ENCODE peak calls at places on chromosomes 4 and X, in seven cellular contexts. A is lung; K is GM23248; H is upper lobe of right lung; I is CD8-positive, alpha-beta memory T cell; Z is CD8-positive, alpha-beta T cell; U is pancreas. G is an unnamed sample.

GRCh38 chrX:153494541-153495361 is at the start of gene BGN:
- DNase-seq in Z (no peak), U (no peak), A (no peak), H (no peak), K (peak), I (no peak), G (no peak)

GRCh38 chr4:145216532-145216931 is 36.1 kb upstream of the OTUD4 start:
- DNase-seq in Z (no peak), K (peak), A (no peak), I (no peak), U (no peak), H (no peak), G (no peak)

GRCh38 chr4:81632581-81633247 is 161.0 kb upstream of the RASGEF1B start:
- DNase-seq in A (no peak), Z (no peak), I (no peak), K (peak), U (no peak), H (no peak), G (no peak)

GRCh38 chr4:67700119-67700873 is 659 bp downstream of the UBA6 start:
- DNase-seq in K (peak), I (peak), A (peak), U (no peak), Z (no peak), H (no peak), G (no peak)

GRCh38 chr4:39565925-39566630 is 38.8 kb upstream of the UGDH start:
- DNase-seq in H (no peak), A (no peak), I (no peak), Z (no peak), U (no peak), K (peak), G (no peak)

GRCh38 chrX:19174401-19175025 is 52.2 kb upstream of the ADGRG2 start:
- DNase-seq in Z (no peak), I (no peak), H (no peak), K (peak), A (no peak), U (no peak), G (no peak)

GRCh38 chr4:1026115-1026514 is 14.7 kb downstream of the FGFRL1 start:
- DNase-seq in H (no peak), U (peak), K (no peak), Z (no peak), A (no peak), I (no peak), G (peak)

GRCh38 chr4:156774422-156774821 is 197.2 kb downstream of the PDGFC start:
- DNase-seq in K (peak), U (no peak), A (no peak), I (no peak), Z (no peak), H (peak), G (no peak)

GRCh38 chrX:115177941-115178340 is 11.3 kb upstream of the RBMXL3 start:
- DNase-seq in A (no peak), H (no peak), Z (no peak), K (peak), U (no peak), I (no peak), G (no peak)

GRCh38 chr4:79917246-79917645 is 155.8 kb downstream of the ANTXR2 start:
- DNase-seq in A (peak), U (no peak), H (no peak), Z (peak), K (peak), I (peak), G (peak)

GRCh38 chr4:111506706-111507105 is 638.5 kb upstream of the FAM241A start:
- DNase-seq in I (no peak), U (no peak), A (no peak), H (no peak), K (peak), Z (no peak), G (no peak)

GRCh38 chr4:172169871-172170270 is 356.7 kb downstream of the GALNTL6 start:
- DNase-seq in Z (no peak), A (no peak), I (no peak), K (no peak), H (no peak), U (no peak), G (no peak)

GRCh38 chr4:142379277-142380051 is 466.6 kb downstream of the INPP4B start:
- DNase-seq in Z (no peak), H (no peak), K (peak), I (no peak), U (no peak), A (no peak), G (no peak)

GRCh38 chr4:47835489-47835888 is 2.4 kb downstream of the CORIN start:
- DNase-seq in Z (no peak), H (no peak), A (no peak), I (no peak), K (peak), U (no peak), G (no peak)

GRCh38 chrX:97692575-97692974 is 808.9 kb downstream of the RPA4 start:
- DNase-seq in H (no peak), K (no peak), I (no peak), A (no peak), U (no peak), Z (no peak), G (no peak)

GRCh38 chrX:10966057-10966456 is 145.1 kb upstream of the HCCS start:
- DNase-seq in H (no peak), A (no peak), Z (no peak), I (no peak), U (no peak), K (no peak), G (no peak)

GRCh38 chr4:149997881-149998421 is 80.3 kb upstream of the DCLK2 start:
- DNase-seq in A (no peak), U (no peak), Z (no peak), K (peak), H (no peak), I (no peak), G (no peak)

GRCh38 chrX:134148293-134148692 is 88.7 kb upstream of the CCDC160 start:
- DNase-seq in K (no peak), Z (no peak), H (no peak), A (no peak), I (no peak), U (no peak), G (no peak)

GRCh38 chr4:26032572-26033320 is 118.7 kb downstream of the SMIM20 start:
- DNase-seq in I (no peak), U (peak), Z (no peak), K (peak), H (no peak), A (no peak), G (no peak)

GRCh38 chr4:90030953-90031352 is 96.2 kb upstream of the CCSER1 start:
- DNase-seq in I (no peak), Z (no peak), U (no peak), H (no peak), A (no peak), K (no peak), G (no peak)

GRCh38 chrX:38192007-38192625 is 28.6 kb downstream of the SRPX start:
- DNase-seq in I (no peak), U (no peak), Z (no peak), H (no peak), A (no peak), K (peak), G (peak)

GRCh38 chr4:132227349-132228165 is 921.5 kb upstream of the PCDH10 start:
- DNase-seq in Z (no peak), H (no peak), U (peak), K (peak), A (peak), I (no peak), G (no peak)

GRCh38 chr4:105474110-105474518 is 252 bp upstream of the PPA2 start:
- DNase-seq in U (peak), Z (peak), K (peak), A (no peak), H (peak), I (no peak), G (peak)

GRCh38 chr4:154743683-154744340 is at the start of gene LRAT:
- DNase-seq in H (peak), U (peak), Z (no peak), I (peak), K (peak), A (peak), G (peak)

DNA sequence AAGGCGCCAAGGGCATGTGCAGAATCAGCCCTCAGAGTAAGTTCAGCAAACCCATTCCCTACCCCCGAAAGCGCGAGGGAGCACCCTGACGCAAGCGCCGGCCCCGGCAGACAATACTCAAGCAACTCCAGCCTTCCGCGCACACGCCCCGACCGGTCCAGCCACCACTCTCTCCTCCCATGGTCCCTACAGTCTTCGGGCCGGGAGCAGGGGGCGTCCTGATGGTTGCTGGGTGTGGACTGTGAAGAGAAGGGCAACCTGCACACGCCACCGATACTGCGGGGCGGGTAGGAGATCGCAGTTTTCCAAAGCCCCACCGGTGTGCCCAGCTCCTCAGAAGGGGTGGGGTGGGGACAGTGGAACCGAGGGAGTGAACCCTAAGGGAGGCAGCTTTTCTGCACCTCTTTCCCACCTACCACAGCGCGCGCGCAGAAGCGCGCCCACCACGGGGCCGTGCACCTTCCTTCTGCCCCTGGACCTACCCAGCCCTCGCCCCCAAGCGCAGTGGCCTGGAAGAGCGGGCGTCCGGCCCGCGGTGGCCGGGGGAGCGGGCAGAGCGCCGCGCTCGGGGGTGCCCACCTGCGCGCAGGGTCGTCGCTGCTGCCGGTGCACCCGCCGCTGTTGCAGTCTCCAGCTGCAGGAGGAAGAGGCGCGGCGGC is 650.2 kb upstream of the DIPK2B start:
- DNase-seq in I (peak), K (peak), H (peak), A (no peak), Z (no peak), U (no peak), G (peak)
- H3K4me3 ChIP-seq in I (peak), K (peak), H (peak), A (peak), Z (peak), U (peak), G (peak)

DNA sequence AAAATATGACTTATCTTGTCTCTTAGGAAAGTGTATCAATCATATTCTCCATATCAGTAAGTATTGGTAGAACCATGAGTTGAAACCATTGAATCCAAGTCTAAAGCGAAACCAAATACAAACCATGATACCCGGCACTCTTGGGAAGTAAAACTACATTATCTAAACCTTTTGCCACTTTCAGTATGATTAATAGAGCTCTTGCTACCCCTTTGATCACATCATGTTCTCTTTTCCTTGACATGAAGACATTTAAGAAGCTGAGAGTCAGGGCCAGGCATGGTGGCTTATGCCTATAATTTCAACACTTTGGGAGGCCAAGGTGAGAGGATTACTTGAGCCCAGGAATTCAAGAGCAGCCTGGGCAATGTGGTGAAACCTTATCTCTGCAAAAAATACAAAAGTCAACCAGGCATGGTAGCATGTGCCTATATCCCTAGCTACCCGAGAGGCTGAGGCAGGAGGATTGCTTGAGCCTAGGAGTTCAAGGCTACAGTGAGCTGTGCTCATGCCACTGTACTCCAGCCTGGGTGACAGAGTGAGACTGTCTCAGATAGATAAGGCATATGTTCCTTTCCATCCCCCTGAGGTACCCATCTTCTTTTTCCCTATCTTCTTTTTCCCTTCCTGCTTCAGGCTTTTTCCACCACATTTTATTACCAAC is 45.4 kb downstream of the CEP135 start:
- DNase-seq in I (no peak), K (no peak), H (no peak), Z (no peak), U (no peak), A (no peak), G (no peak)
- H3K27ac ChIP-seq in I (no peak), K (no peak), H (no peak), Z (no peak), U (no peak), A (no peak), G (no peak)

GRCh38 chrX:41435708-41436107 is 11.4 kb upstream of the NYX start:
- DNase-seq in A (no peak), U (no peak), Z (no peak), I (no peak), K (no peak), H (no peak), G (no peak)
- H3K4me3 ChIP-seq in A (no peak), U (no peak), Z (no peak), I (no peak), K (no peak), H (no peak), G (no peak)

GRCh38 chr4:139664442-139664841 is 1.2 kb upstream of the MGST2 start:
- DNase-seq in I (no peak), Z (no peak), H (no peak), U (no peak), A (no peak), K (no peak), G (no peak)

GRCh38 chr4:139665690-139666529 is at the start of gene MGST2:
- DNase-seq in U (peak), Z (peak), K (peak), A (peak), I (no peak), H (peak), G (peak)

GRCh38 chr4:139666735-139667266 is 1.2 kb downstream of the MGST2 start:
- DNase-seq in K (no peak), U (peak), H (peak), A (peak), I (no peak), Z (no peak), G (peak)

GRCh38 chr4:139663561-139664138 is 2.0 kb upstream of the MGST2 start:
- DNase-seq in I (no peak), Z (no peak), U (no peak), A (no peak), K (no peak), H (no peak), G (no peak)

GRCh38 chr4:139665079-139665689 is 435 bp upstream of the MGST2 start:
- DNase-seq in K (no peak), Z (no peak), I (no peak), A (no peak), U (no peak), H (no peak), G (no peak)
- H3K27ac ChIP-seq in K (peak), Z (no peak), I (peak), A (peak), U (peak), H (peak), G (peak)

G was measured in stomach.